ENCODE peak calls at places on chromosomes 3 and 15, in nine cellular contexts. D is A549, R is foreskin fibroblast, Y is fibroblast of mammary gland, H is right cardiac atrium, N is MM.1S, K is ascending aorta, I is heart left ventricle, E is GM23248. U is an unnamed sample.
A peak's percentile ranks its signal among the peaks of the same experiment; 100 is the strongest.

GRCh38 chr3:89300976-89301375 is 193.6 kb downstream of the EPHA3 start:
- DNase-seq in K (no peak), Y (peak; percentile 8), I (no peak), E (peak; percentile 56), H (no peak), R (peak; percentile 17), N (no peak), D (no peak), U (no peak)

GRCh38 chr3:107206141-107206540 is 171.1 kb upstream of the CCDC54 start:
- DNase-seq in Y (peak; percentile 80), E (peak; percentile 69), D (peak; percentile 36), K (no peak), I (no peak), R (peak; percentile 78), N (peak; percentile 39), H (no peak), U (peak; percentile 70)

GRCh38 chr15:90338483-90338980 is 13.6 kb upstream of the ZNF774 start:
- DNase-seq in I (no peak), R (no peak), N (no peak), K (no peak), H (no peak), Y (no peak), E (no peak), D (no peak), U (peak; percentile 56)

GRCh38 chr3:79211588-79212359 is 556.0 kb downstream of the ROBO1 start:
- DNase-seq in K (no peak), N (no peak), R (no peak), Y (no peak), E (no peak), D (no peak), H (no peak), I (peak; percentile 10), U (no peak)

GRCh38 chr15:73952171-73952912 is 26.1 kb downstream of the LOXL1 start:
- DNase-seq in N (no peak), R (no peak), K (no peak), H (peak; percentile 71), I (no peak), E (no peak), D (no peak), Y (no peak), U (no peak)

GRCh38 chr3:2166552-2166951 is 67.9 kb downstream of the CNTN4 start:
- DNase-seq in Y (no peak), N (no peak), E (no peak), R (no peak), I (no peak), H (no peak), K (no peak), D (no peak), U (peak; percentile 1)

GRCh38 chr3:196965112-196965803 is 3.4 kb downstream of the PIGZ start:
- DNase-seq in N (no peak), D (no peak), Y (no peak), E (no peak), I (no peak), H (no peak), R (no peak), K (no peak), U (no peak)

GRCh38 chr3:58416191-58416590 is 17.4 kb downstream of the PDHB start:
- DNase-seq in H (no peak), E (no peak), R (no peak), K (no peak), N (no peak), Y (no peak), I (no peak), D (no peak), U (peak; percentile 63)

GRCh38 chr15:48021336-48022086 is 99.3 kb upstream of the SLC24A5 start:
- DNase-seq in Y (peak; percentile 4), D (no peak), I (no peak), E (peak; percentile 4), K (no peak), H (no peak), R (peak; percentile 2), N (no peak), U (peak; percentile 80)

GRCh38 chr3:59766165-59766872 is 716.5 kb upstream of the CFAP20DC start:
- DNase-seq in K (no peak), D (no peak), R (peak; percentile 92), Y (peak; percentile 96), H (no peak), N (no peak), E (peak; percentile 82), I (no peak), U (peak; percentile 7)

GRCh38 chr15:69463182-69463756 is 10.7 kb downstream of the RPLP1 start:
- DNase-seq in E (peak; percentile 30), K (peak; percentile 63), D (no peak), N (no peak), H (no peak), R (no peak), I (no peak), Y (no peak), U (peak; percentile 14)
- H3K4me3 ChIP-seq in E (peak overlapping the region; percentile 75), K (peak overlapping the region; percentile 66), D (peak overlapping the region; percentile 59), N (peak overlapping the region; percentile 69), H (peak overlapping the region; percentile 68), R (peak overlapping the region; percentile 60), I (peak overlapping the region; percentile 57), Y (peak overlapping the region; percentile 62), U (peak overlapping the region; percentile 57)

GRCh38 chr3:174099724-174100123 is 702.2 kb downstream of the NLGN1 start:
- DNase-seq in K (no peak), E (no peak), D (no peak), H (no peak), N (no peak), I (no peak), R (no peak), Y (no peak), U (no peak)

GRCh38 chr3:174097686-174098085 is 700.1 kb downstream of the NLGN1 start:
- DNase-seq in R (no peak), I (no peak), Y (no peak), K (no peak), D (no peak), N (no peak), E (no peak), H (no peak), U (peak; percentile 2)

GRCh38 chr3:174102274-174102673 is 704.7 kb downstream of the NLGN1 start:
- DNase-seq in D (no peak), E (no peak), H (no peak), N (no peak), I (no peak), R (no peak), Y (no peak), K (no peak), U (no peak)

GRCh38 chr3:174100744-174101143 is 703.2 kb downstream of the NLGN1 start:
- DNase-seq in R (peak; percentile 22), D (no peak), H (no peak), Y (no peak), N (no peak), K (no peak), I (no peak), E (peak; percentile 17), U (peak; percentile 14)

DNA sequence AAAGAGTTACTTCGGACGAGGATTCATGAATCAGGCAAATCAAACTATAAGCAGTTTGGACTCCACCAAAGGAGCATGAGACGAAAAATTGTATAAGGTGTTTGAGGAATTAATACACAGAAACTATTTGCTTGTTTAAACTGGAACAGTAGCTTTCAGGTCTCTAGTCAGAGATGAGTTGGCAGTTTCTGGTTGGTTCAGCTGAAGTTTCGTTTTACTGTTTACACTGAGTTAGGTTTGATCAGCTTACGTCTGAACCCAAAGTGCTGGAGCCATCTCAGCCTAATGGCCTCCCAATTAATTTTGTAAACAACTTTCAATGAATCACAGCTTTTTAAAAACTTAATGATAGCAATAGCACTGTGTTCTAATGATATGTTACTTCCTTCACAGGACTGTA is 703.7 kb downstream of the NLGN1 start:
- DNase-seq in E (no peak), D (no peak), H (no peak), N (peak; percentile 56), Y (no peak), I (no peak), R (no peak), K (no peak), U (peak; percentile 67)
- H3K4me3 ChIP-seq in E (no peak overlapping the region), D (no peak overlapping the region), H (no peak overlapping the region), N (no peak overlapping the region), Y (no peak overlapping the region), I (no peak overlapping the region), R (no peak overlapping the region), K (no peak overlapping the region), U (no peak overlapping the region)

DNA sequence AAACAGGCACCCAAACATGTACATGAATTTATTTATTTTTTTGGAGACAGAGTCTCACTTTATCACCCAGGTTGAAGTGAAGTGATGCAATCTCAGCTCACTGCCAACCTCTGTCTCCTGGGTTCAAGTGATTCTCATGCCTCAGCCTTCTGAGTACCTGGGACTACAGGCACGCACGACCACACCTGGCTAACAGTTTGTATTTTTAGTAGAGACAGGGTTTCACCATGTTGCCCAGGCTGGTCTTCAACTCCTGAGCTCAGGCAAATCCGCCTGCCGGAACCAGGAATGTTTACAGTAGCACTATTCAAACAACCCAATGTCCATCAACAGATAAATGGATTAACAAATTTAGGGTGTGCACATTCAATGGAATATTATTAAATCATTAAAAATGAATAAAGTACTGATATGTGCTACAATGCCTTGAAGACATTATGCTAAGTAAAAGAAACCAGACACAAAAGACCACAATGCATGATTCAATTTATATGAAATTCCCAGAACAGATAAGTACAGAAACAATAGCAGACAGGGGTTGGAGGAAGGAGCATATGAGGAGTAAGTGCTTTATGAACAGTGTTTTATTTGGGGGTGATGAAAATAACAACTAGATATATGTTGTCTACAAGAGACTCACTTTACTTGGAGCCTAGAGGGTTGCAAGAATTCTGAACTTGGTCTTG is 1.3 kb downstream of the LEO1 start:
- DNase-seq in E (peak; percentile 10), N (no peak), D (no peak), I (no peak), H (no peak), K (no peak), R (no peak), Y (no peak), U (no peak)
- H3K4me3 ChIP-seq in E (peak overlapping the region; percentile 97), N (peak overlapping the region; percentile 98), D (peak overlapping the region; percentile 68), I (peak overlapping the region; percentile 91), H (no peak overlapping the region), K (peak overlapping the region; percentile 84), R (peak overlapping the region; percentile 87), Y (peak overlapping the region; percentile 94), U (peak overlapping the region; percentile 95)

GRCh38 chr3:184018424-184018973 is 815 bp upstream of the ABCC5 start:
- DNase-seq in H (no peak), N (no peak), I (no peak), D (no peak), R (no peak), E (no peak), K (no peak), Y (no peak), U (no peak)
- H3K4me3 ChIP-seq in H (peak overlapping the region; percentile 70), N (peak overlapping the region; percentile 89), I (peak overlapping the region; percentile 92), D (peak overlapping the region; percentile 93), R (peak overlapping the region; percentile 99), E (peak overlapping the region; percentile 100), K (peak overlapping the region; percentile 98), Y (peak overlapping the region; percentile 98), U (peak overlapping the region; percentile 99)

U was measured in epithelial cell of esophagus.